ENCODE peak calls at places on chromosome 13, in six cellular contexts. G, B, J, D, Z and P are unnamed samples.

GRCh38 chr13:105428816-105429215 is 1106.6 kb downstream of the EFNB2 start:
- DNase-seq in J (no peak), D (no peak), G (no peak), Z (no peak), B (no peak), P (no peak)

GRCh38 chr13:90933097-90933826 is 414.2 kb upstream of the MIR17HG start:
- DNase-seq in D (no peak), J (no peak), Z (no peak), B (no peak), G (no peak), P (no peak)

GRCh38 chr13:112487127-112487517 is 100.8 kb downstream of the TUBGCP3 start:
- DNase-seq in B (no peak), Z (no peak), J (no peak), D (no peak), G (no peak), P (no peak)

GRCh38 chr13:65540064-65540635 is 1690.0 kb downstream of the PCDH9 start:
- DNase-seq in B (no peak), Z (no peak), G (no peak), J (no peak), D (no peak), P (no peak)

GRCh38 chr13:49560270-49561063 is 24.9 kb downstream of the RCBTB1 start:
- DNase-seq in Z (no peak), B (no peak), J (no peak), G (no peak), D (no peak), P (no peak)

GRCh38 chr13:99371956-99372355 is 64.8 kb upstream of the GPR183 start:
- DNase-seq in D (no peak), G (no peak), J (no peak), Z (no peak), B (no peak), P (no peak)

GRCh38 chr13:29763426-29764180 is 86.8 kb downstream of the UBL3 start:
- DNase-seq in G (no peak), B (no peak), D (no peak), J (no peak), Z (no peak), P (peak)

GRCh38 chr13:32086366-32086765 is 54.8 kb downstream of the FRY start:
- DNase-seq in D (no peak), J (peak), G (no peak), Z (no peak), B (no peak), P (no peak)

GRCh38 chr13:28609936-28610335 is 49.0 kb upstream of the POMP start:
- DNase-seq in D (no peak), B (no peak), G (no peak), J (no peak), Z (no peak), P (no peak)

GRCh38 chr13:112716841-112717520 is 27.1 kb downstream of the ATP11A start:
- DNase-seq in Z (no peak), J (no peak), B (no peak), D (no peak), G (no peak), P (no peak)

GRCh38 chr13:30158774-30159445 is 148.4 kb downstream of the KATNAL1 start:
- DNase-seq in B (no peak), G (no peak), J (no peak), D (no peak), Z (no peak), P (no peak)

GRCh38 chr13:35210234-35210633 is 266.3 kb downstream of the MAB21L1 start:
- DNase-seq in J (no peak), G (no peak), D (no peak), B (no peak), Z (no peak), P (no peak)

GRCh38 chr13:50081106-50081898 is 66.1 kb downstream of the KCNRG start:
- DNase-seq in Z (peak), J (peak), G (peak), D (peak), B (peak), P (peak)

GRCh38 chr13:46728777-46729176 is 68.2 kb downstream of the ESD start:
- DNase-seq in Z (no peak), B (no peak), G (no peak), D (peak), J (no peak), P (peak)

GRCh38 chr13:37539176-37539575 is 59.4 kb downstream of the POSTN start:
- DNase-seq in G (no peak), J (no peak), B (no peak), Z (no peak), D (no peak), P (no peak)

GRCh38 chr13:94292323-94292640 is 187.2 kb downstream of the DCT start:
- DNase-seq in G (no peak), Z (no peak), D (no peak), J (no peak), B (no peak), P (no peak)

GRCh38 chr13:30371649-30372265 is 50.5 kb upstream of the UBE2L5 start:
- DNase-seq in J (no peak), D (peak), G (peak), Z (no peak), B (no peak), P (no peak)

GRCh38 chr13:91817250-91817649 is 418.8 kb downstream of the GPC5 start:
- DNase-seq in D (peak), Z (no peak), G (no peak), B (no peak), J (no peak), P (no peak)

GRCh38 chr13:29453657-29454056 is 141.8 kb downstream of the SLC7A1 start:
- DNase-seq in Z (no peak), G (no peak), D (no peak), J (no peak), B (no peak), P (no peak)

GRCh38 chr13:44116562-44117315 is 237.0 kb downstream of the LACC1 start:
- DNase-seq in G (no peak), D (peak), Z (no peak), B (no peak), J (peak), P (peak)

GRCh38 chr13:20461860-20462532 is 63.7 kb downstream of the CRYL1 start:
- DNase-seq in B (no peak), G (no peak), J (peak), Z (no peak), D (no peak), P (no peak)

GRCh38 chr13:106691861-106692260 is 123.9 kb upstream of the ARGLU1 start:
- DNase-seq in B (no peak), Z (no peak), J (no peak), G (no peak), D (no peak), P (no peak)

GRCh38 chr13:49649244-49649962 is 21.1 kb downstream of the ARL11 start:
- DNase-seq in Z (no peak), G (no peak), J (no peak), B (no peak), D (peak), P (no peak)

GRCh38 chr13:26961890-26962615 is 201.5 kb upstream of the GPR12 start:
- DNase-seq in J (no peak), D (no peak), G (no peak), Z (no peak), B (no peak), P (peak)

GRCh38 chr13:86946734-86947133 is 724.4 kb upstream of the SLITRK5 start:
- DNase-seq in D (no peak), G (no peak), Z (no peak), J (no peak), B (no peak), P (peak)

GRCh38 chr13:55570371-55570770 is 1570.3 kb upstream of the PRR20A start:
- DNase-seq in G (no peak), D (no peak), Z (no peak), B (no peak), J (no peak), P (no peak)